ENCODE peak calls at places on chromosome 7, in four cellular contexts. G is A549, K is IMR-90, M is K562. O is an unnamed sample.

GRCh38 chr7:93178213-93178612 is 30.0 kb upstream of the SAMD9L start:
- DNase-seq in G (peak; percentile 5), K (peak; percentile 23), M (no peak), O (no peak)

GRCh38 chr7:22548313-22548712 is 48.3 kb upstream of the STEAP1B start:
- DNase-seq in M (no peak), K (no peak), G (no peak), O (no peak)

GRCh38 chr7:69893915-69894314 is 295.6 kb downstream of the AUTS2 start:
- DNase-seq in K (no peak), M (no peak), G (peak; percentile 13), O (no peak)

GRCh38 chr7:91953618-91954017 is 13.0 kb downstream of the AKAP9 start:
- DNase-seq in K (peak; percentile 36), G (peak; percentile 22), M (peak; percentile 42), O (no peak)

GRCh38 chr7:26588511-26588910 is 275.9 kb downstream of the SKAP2 start:
- DNase-seq in M (no peak), K (no peak), G (no peak), O (no peak)

GRCh38 chr7:137574836-137575235 is 231.3 kb upstream of the PTN start:
- DNase-seq in K (peak; percentile 21), G (no peak), M (no peak), O (no peak)

GRCh38 chr7:71348751-71349415 is 216.9 kb downstream of the GALNT17 start:
- DNase-seq in M (no peak), K (no peak), G (no peak), O (no peak)

GRCh38 chr7:132243463-132243862 is 332.8 kb downstream of the PLXNA4 start:
- DNase-seq in M (no peak), K (no peak), G (no peak), O (no peak)

GRCh38 chr7:70771447-70771846 is 360.5 kb upstream of the GALNT17 start:
- DNase-seq in G (no peak), M (no peak), K (no peak), O (no peak)

GRCh38 chr7:137954614-137955013 is 47.3 kb downstream of the CREB3L2 start:
- DNase-seq in G (no peak), K (peak; percentile 42), M (no peak), O (no peak)

GRCh38 chr7:138898255-138898654 is 82.9 kb downstream of the KIAA1549 start:
- DNase-seq in M (no peak), G (no peak), K (no peak), O (peak; percentile 9)

DNA sequence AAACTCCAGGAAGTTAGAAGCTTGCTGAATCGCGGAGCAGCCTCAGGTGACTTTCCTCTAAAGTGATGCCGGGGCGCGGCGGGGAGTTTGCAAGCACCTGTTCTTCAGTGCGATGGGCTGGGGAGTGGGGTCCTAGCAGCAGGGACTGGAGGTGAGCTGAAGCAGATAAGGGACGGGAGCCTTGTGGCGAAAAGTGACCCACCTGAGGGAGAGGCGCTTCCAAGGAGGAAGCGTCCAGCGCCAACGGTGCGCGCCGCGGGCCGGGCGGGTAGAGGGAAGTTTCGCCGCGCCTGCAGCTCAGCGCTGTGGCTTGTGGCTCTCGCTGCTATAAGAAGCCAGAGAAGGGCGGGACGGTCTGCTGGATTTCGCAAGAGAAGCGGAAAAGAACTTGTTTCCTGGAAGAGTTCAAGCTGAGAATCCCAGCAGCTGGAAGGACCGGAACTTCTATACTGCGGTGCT is at the start of gene STEAP4:
- DNase-seq in M (no peak), G (peak; percentile 40), K (peak; percentile 0), O (no peak)
- TF ChIP-seq SMC3 in M (no peak), G (no peak), K (no peak), O (no peak)

GRCh38 chr7:155274956-155275355 is 22.7 kb upstream of the INSIG1 start:
- DNase-seq in M (no peak), G (no peak), K (no peak), O (no peak)
- TF ChIP-seq SMC3 in M (no peak), G (no peak), K (no peak), O (no peak)

GRCh38 chr7:130367088-130367755 is 13.1 kb upstream of the CPA1 start:
- DNase-seq in G (no peak), K (no peak), M (peak; percentile 62), O (no peak)

GRCh38 chr7:130365093-130365492 is 15.2 kb upstream of the CPA1 start:
- DNase-seq in K (no peak), M (no peak), G (no peak), O (no peak)

GRCh38 chr7:130367836-130368235 is 12.5 kb upstream of the CPA1 start:
- DNase-seq in M (no peak), G (no peak), K (no peak), O (no peak)

GRCh38 chr7:130365511-130366441 is 14.5 kb upstream of the CPA1 start:
- DNase-seq in G (no peak), M (no peak), K (peak; percentile 94), O (peak; percentile 51)

DNA sequence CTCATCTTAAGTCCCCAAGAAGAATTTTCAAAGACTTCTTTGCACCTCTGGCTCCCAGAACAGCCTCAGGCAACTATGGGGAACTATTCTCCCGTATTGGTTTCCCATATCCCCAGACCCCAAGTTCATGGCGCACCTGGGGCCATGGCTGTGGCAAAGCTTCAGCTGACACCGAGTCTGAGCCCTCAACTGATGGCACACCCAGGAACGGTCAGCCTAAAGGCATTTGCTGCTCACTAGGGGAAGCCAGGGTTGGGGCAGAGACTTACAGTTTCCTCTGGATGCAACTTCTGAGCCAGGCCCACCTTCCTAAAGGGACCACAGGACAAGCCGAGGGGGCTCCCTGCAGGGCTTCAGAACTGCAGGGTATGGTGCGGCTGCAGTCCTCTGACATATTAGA is 13.7 kb upstream of the CPA1 start:
- DNase-seq in M (no peak), G (no peak), K (peak; percentile 42), O (no peak)
- TF ChIP-seq SMC3 in M (no peak), G (no peak), K (no peak), O (no peak)

GRCh38 chr7:129401968-129402860 is 32.0 kb upstream of the STRIP2 start:
- DNase-seq in G (peak; percentile 20), M (no peak), K (no peak), O (peak; percentile 43)
- TF ChIP-seq SMC3 in G (peak; percentile 44), M (peak; percentile 80), K (no peak), O (peak; percentile 56)

O was measured in GM12878.